ENCODE peak calls at places on chromosomes 3 and 15, in six cellular contexts. B is fibroblast of villous mesenchyme; J is stimulated activated CD4-positive, alpha-beta T cell treated with anti-CD3 and anti-CD28 coated beads, Interleukin-15, amount 100 ng/mL, for 24 hours; G is fibroblast of mammary gland; O is Caki2; F is cardiac fibroblast. Z is an unnamed sample.
A peak's percentile ranks its signal among the peaks of the same experiment; 100 is the strongest.

GRCh38 chr15:89462198-89462912 is 34.0 kb downstream of the RHCG start:
- DNase-seq in B (peak; percentile 7), J (no peak), G (peak; percentile 50), O (peak; percentile 93), F (peak; percentile 38), Z (peak; percentile 40)

GRCh38 chr3:66075281-66075680 is 36.6 kb upstream of the MAGI1 start:
- DNase-seq in B (no peak), J (no peak), G (peak; percentile 93), O (no peak), F (peak; percentile 66), Z (no peak)

GRCh38 chr3:191065183-191065805 is 133.7 kb upstream of the OSTN start:
- DNase-seq in B (peak; percentile 13), J (no peak), G (peak; percentile 94), O (no peak), F (peak; percentile 85), Z (no peak)

GRCh38 chr15:93179072-93179471 is 90.1 kb upstream of the RGMA start:
- DNase-seq in B (no peak), J (no peak), G (no peak), O (peak; percentile 8), F (no peak), Z (peak; percentile 45)

GRCh38 chr15:99732268-99732641 is 982 bp downstream of the LYSMD4 start:
- DNase-seq in B (peak; percentile 33), J (no peak), G (peak; percentile 35), O (no peak), F (peak; percentile 44), Z (peak; percentile 28)

GRCh38 chr3:197234947-197235914 is 63.2 kb downstream of the DLG1 start:
- DNase-seq in B (peak; percentile 27), J (no peak), G (no peak), O (no peak), F (no peak), Z (no peak)

GRCh38 chr15:101613130-101614000 is 38.8 kb downstream of the TM2D3 start:
- DNase-seq in B (peak; percentile 48), J (no peak), G (peak; percentile 35), O (peak; percentile 59), F (peak; percentile 51), Z (peak; percentile 79)

GRCh38 chr15:85743392-85744045 is 51.2 kb downstream of the KLHL25 start:
- DNase-seq in B (no peak), J (no peak), G (no peak), O (no peak), F (no peak), Z (peak; percentile 9)

GRCh38 chr15:74205593-74205969 is 3.0 kb upstream of the STRA6 start:
- DNase-seq in B (no peak), J (no peak), G (no peak), O (no peak), F (no peak), Z (no peak)

GRCh38 chr3:108125550-108126071 is 34.8 kb upstream of the CD47 start:
- DNase-seq in B (no peak), J (peak; percentile 65), G (no peak), O (no peak), F (no peak), Z (no peak)

GRCh38 chr3:123039178-123039577 is 11.6 kb upstream of the SEMA5B start:
- DNase-seq in B (no peak), J (no peak), G (no peak), O (no peak), F (no peak), Z (no peak)

GRCh38 chr3:196288141-196288460 is 575 bp upstream of the PCYT1A start:
- DNase-seq in B (peak; percentile 50), J (no peak), G (peak; percentile 61), O (no peak), F (peak; percentile 70), Z (no peak)

GRCh38 chr3:11118181-11118682 is 36.1 kb upstream of the HRH1 start:
- DNase-seq in B (no peak), J (no peak), G (peak; percentile 91), O (no peak), F (peak; percentile 83), Z (no peak)

GRCh38 chr15:27628486-27628885 is 470.6 kb downstream of the OCA2 start:
- DNase-seq in B (no peak), J (no peak), G (no peak), O (no peak), F (no peak), Z (no peak)

GRCh38 chr3:173983353-173983752 is 585.8 kb downstream of the NLGN1 start:
- DNase-seq in B (no peak), J (no peak), G (peak; percentile 40), O (no peak), F (no peak), Z (no peak)

GRCh38 chr3:49401758-49402157 is 10.0 kb downstream of the RHOA start:
- DNase-seq in B (no peak), J (no peak), G (no peak), O (no peak), F (no peak), Z (no peak)

GRCh38 chr15:56989411-56989924 is 71.0 kb downstream of the TCF12 start:
- DNase-seq in B (peak; percentile 40), J (no peak), G (no peak), O (no peak), F (no peak), Z (no peak)

GRCh38 chr15:65877752-65878151 is 8.5 kb downstream of the RAB11A start:
- DNase-seq in B (peak; percentile 69), J (no peak), G (no peak), O (no peak), F (no peak), Z (no peak)

GRCh38 chr15:62482715-62483429 is 317.8 kb upstream of the C2CD4B start:
- DNase-seq in B (no peak), J (peak; percentile 19), G (no peak), O (no peak), F (peak; percentile 37), Z (no peak)

GRCh38 chr3:171088984-171089754 is 62.6 kb upstream of the SLC2A2 start:
- DNase-seq in B (peak; percentile 87), J (no peak), G (peak; percentile 93), O (peak; percentile 67), F (peak; percentile 83), Z (no peak)

GRCh38 chr3:121111914-121112612 is 204.1 kb downstream of the STXBP5L start:
- DNase-seq in B (no peak), J (no peak), G (no peak), O (no peak), F (no peak), Z (no peak)

GRCh38 chr15:69478259-69478687 is 25.7 kb downstream of the RPLP1 start:
- DNase-seq in B (peak; percentile 60), J (peak; percentile 67), G (peak; percentile 38), O (peak; percentile 47), F (peak; percentile 50), Z (peak; percentile 75)

GRCh38 chr15:76340198-76340801 is 3.7 kb downstream of the ISL2 start:
- DNase-seq in B (peak; percentile 28), J (no peak), G (peak; percentile 30), O (no peak), F (peak; percentile 57), Z (no peak)

GRCh38 chr3:108218811-108219210 is 3.4 kb downstream of the IFT57 start:
- DNase-seq in B (peak; percentile 32), J (no peak), G (peak; percentile 48), O (no peak), F (peak; percentile 65), Z (no peak)

GRCh38 chr3:161796780-161797179 is 300.2 kb downstream of the OTOL1 start:
- DNase-seq in B (no peak), J (no peak), G (no peak), O (no peak), F (no peak), Z (no peak)

GRCh38 chr15:50653156-50653743 is 33.3 kb downstream of the TRPM7 start:
- DNase-seq in B (no peak), J (no peak), G (no peak), O (no peak), F (no peak), Z (no peak)

GRCh38 chr15:77421370-77421700 is 647 bp downstream of the HMG20A start:
- DNase-seq in B (no peak), J (peak; percentile 4), G (no peak), O (no peak), F (peak; percentile 26), Z (peak; percentile 38)

GRCh38 chr3:86837871-86838270 is 153.1 kb downstream of the VGLL3 start:
- DNase-seq in B (no peak), J (no peak), G (peak; percentile 52), O (no peak), F (peak; percentile 45), Z (no peak)

Z was measured in testis.